ENCODE peak calls at places on chromosomes 2 and 18, in seven cellular contexts. X, R, U, K, S, V and F are unnamed samples.

GRCh38 chr2:30721241-30721640 is 86.0 kb downstream of the CAPN13 start:
- DNase-seq in X (no peak), R (no peak), U (no peak), K (no peak), S (no peak), V (no peak), F (no peak)

GRCh38 chr2:60530660-60531276 is 22.7 kb downstream of the BCL11A start:
- DNase-seq in X (no peak), R (peak; percentile 51), U (peak; percentile 67), K (no peak), S (peak; percentile 78), V (peak; percentile 95), F (no peak)

GRCh38 chr2:71291398-71291797 is 40.2 kb upstream of the ZNF638 start:
- DNase-seq in X (peak; percentile 58), R (no peak), U (no peak), K (no peak), S (no peak), V (no peak), F (no peak)

GRCh38 chr2:65317841-65318240 is 90.2 kb downstream of the ACTR2 start:
- DNase-seq in X (peak; percentile 15), R (no peak), U (no peak), K (no peak), S (no peak), V (no peak), F (no peak)

GRCh38 chr2:15801904-15802303 is 138.4 kb upstream of the MYCN start:
- DNase-seq in X (no peak), R (no peak), U (no peak), K (no peak), S (no peak), V (no peak), F (no peak)

GRCh38 chr18:24695168-24695567 is 234.7 kb downstream of the HRH4 start:
- DNase-seq in X (peak; percentile 8), R (no peak), U (no peak), K (no peak), S (no peak), V (peak; percentile 14), F (no peak)

GRCh38 chr2:68834737-68835136 is 36.5 kb downstream of the BMP10 start:
- DNase-seq in X (no peak), R (no peak), U (no peak), K (no peak), S (no peak), V (no peak), F (no peak)

GRCh38 chr2:57429821-57430220 is 616.8 kb upstream of the VRK2 start:
- DNase-seq in X (no peak), R (no peak), U (no peak), K (no peak), S (no peak), V (no peak), F (no peak)

GRCh38 chr2:200725620-200726019 is 86.1 kb upstream of the BZW1 start:
- DNase-seq in X (no peak), R (no peak), U (no peak), K (no peak), S (no peak), V (no peak), F (no peak)

GRCh38 chr2:25851740-25852503 is 26.4 kb downstream of the ASXL2 start:
- DNase-seq in X (peak; percentile 92), R (peak; percentile 91), U (peak; percentile 92), K (no peak), S (no peak), V (peak; percentile 74), F (no peak)

GRCh38 chr2:189407944-189408209 is 33.4 kb upstream of the WDR75 start:
- DNase-seq in X (no peak), R (no peak), U (no peak), K (no peak), S (no peak), V (no peak), F (no peak)
- H3K4me3 ChIP-seq in X (peak overlapping the region; percentile 60), R (no peak overlapping the region), U (no peak overlapping the region), K (no peak overlapping the region), S (peak overlapping the region; percentile 18), V (peak overlapping the region; percentile 0), F (no peak overlapping the region)

DNA sequence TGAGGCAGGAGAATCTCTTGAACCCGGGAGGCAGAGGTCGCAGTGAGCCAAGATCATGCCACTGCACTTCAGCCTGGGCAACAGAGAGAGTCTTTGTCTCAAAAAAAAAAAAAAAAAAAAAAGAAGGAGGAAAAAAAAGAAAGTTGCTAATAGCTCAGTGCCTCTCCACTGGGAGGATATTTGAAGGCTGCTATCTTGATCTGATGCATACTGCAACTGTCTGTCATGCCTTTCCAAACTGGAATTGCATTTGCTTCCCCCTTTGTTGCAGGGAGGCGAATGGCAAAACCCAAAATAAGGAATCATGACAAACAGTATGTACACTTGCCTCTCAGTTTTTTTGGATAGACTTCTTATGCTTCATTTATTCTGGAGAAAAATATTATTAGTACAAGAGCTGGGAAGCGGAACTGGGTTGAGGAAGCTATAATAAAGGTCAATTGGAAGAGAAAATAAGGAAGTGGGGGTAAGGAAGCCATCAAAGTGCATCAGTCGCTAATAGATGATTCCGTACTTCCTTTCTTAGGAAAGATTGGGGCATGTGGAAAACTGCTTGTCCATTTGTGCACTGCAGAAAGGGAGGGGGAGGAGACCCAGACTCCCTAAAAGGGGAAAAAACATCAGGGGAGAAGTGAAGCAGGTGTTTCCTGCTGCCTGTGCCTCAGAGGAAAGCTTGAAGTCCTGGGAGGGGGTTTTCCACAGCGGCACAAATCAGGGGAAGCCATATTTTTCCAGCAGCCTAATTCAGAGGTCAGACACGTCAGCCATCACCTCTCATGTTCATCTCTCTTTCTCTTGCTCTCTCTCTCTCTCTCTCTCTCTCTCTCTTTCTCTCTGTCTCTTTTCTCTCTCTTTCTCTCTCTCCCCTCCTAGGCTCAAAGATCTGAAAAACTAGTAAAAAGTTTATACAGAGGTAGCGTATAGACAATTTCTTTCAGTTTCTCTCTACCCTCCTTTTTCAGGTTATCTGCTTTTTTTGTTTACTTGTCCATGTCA is 301.4 kb upstream of the TNP1 start:
- DNase-seq in X (no peak), R (no peak), U (peak; percentile 23), K (no peak), S (no peak), V (no peak), F (no peak)
- H3K4me1 ChIP-seq in X (peaks cover 13% of the 10 kb centered on the region), R (peaks cover 9% of the 10 kb centered on the region), U (no peaks in the 10 kb centered on the region), K (peaks cover 62% of the 10 kb centered on the region), S (peaks cover 23% of the 10 kb centered on the region), V (no peaks in the 10 kb centered on the region), F (peaks cover 8% of the 10 kb centered on the region)

GRCh38 chr2:83844490-83844889 is 614.6 kb downstream of the SUCLG1 start:
- DNase-seq in X (no peak), R (no peak), U (no peak), K (no peak), S (no peak), V (no peak), F (no peak)
- H3K4me3 ChIP-seq in X (no peak overlapping the region), R (no peak overlapping the region), U (no peak overlapping the region), K (no peak overlapping the region), S (no peak overlapping the region), V (no peak overlapping the region), F (no peak overlapping the region)

GRCh38 chr2:233359823-233360222 is 5.5 kb downstream of the DGKD start:
- DNase-seq in X (no peak), R (no peak), U (no peak), K (no peak), S (no peak), V (no peak), F (no peak)

GRCh38 chr2:233362742-233363141 is 8.4 kb downstream of the DGKD start:
- DNase-seq in X (no peak), R (no peak), U (no peak), K (no peak), S (no peak), V (no peak), F (no peak)

GRCh38 chr2:233360771-233361176 is 6.5 kb downstream of the DGKD start:
- DNase-seq in X (no peak), R (no peak), U (no peak), K (no peak), S (no peak), V (peak; percentile 55), F (no peak)

GRCh38 chr2:233358864-233359386 is 4.6 kb downstream of the DGKD start:
- DNase-seq in X (no peak), R (no peak), U (no peak), K (no peak), S (no peak), V (no peak), F (no peak)

GRCh38 chr2:233361298-233361697 is 7.0 kb downstream of the DGKD start:
- DNase-seq in X (no peak), R (no peak), U (no peak), K (no peak), S (no peak), V (no peak), F (no peak)
- H3K4me1 ChIP-seq in X (no peaks in the 10 kb centered on the region), R (peaks cover under 1% of the 10 kb centered on the region), U (no peaks in the 10 kb centered on the region), K (peaks cover 4% of the 10 kb centered on the region), S (peaks cover 23% of the 10 kb centered on the region), V (peaks cover 6% of the 10 kb centered on the region), F (peaks cover 3% of the 10 kb centered on the region)

DNA sequence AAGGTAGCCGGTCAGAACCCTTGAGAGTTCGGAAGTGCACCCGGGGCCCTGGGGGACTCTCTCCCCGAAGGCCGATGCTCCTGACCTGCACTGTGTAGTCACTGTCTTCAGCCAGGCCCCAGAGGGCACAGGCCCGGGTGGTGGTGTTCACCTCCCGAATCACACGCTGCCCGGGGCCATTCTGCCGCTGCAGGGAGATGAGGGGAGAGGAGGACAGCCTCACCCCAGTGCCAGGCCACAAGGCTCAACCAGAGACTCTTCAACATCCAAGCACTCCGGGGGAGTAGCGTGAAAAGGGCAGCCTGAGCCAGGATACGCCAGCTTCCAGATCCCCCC is 1.1 kb downstream of the FNDC4 start:
- DNase-seq in X (no peak), R (no peak), U (no peak), K (no peak), S (no peak), V (no peak), F (no peak)
- H3K4me3 ChIP-seq in X (peak overlapping the region; percentile 75), R (peak overlapping the region; percentile 66), U (peak overlapping the region; percentile 49), K (peak overlapping the region; percentile 54), S (no peak overlapping the region), V (no peak overlapping the region), F (no peak overlapping the region)

GRCh38 chr2:58896600-58896999 is 655.5 kb upstream of the FANCL start:
- DNase-seq in X (peak; percentile 47), R (peak; percentile 62), U (peak; percentile 69), K (no peak), S (no peak), V (no peak), F (no peak)

GRCh38 chr2:58904091-58904490 is 663.0 kb upstream of the FANCL start:
- DNase-seq in X (no peak), R (no peak), U (no peak), K (no peak), S (no peak), V (no peak), F (no peak)

GRCh38 chr2:58899692-58900091 is 658.6 kb upstream of the FANCL start:
- DNase-seq in X (peak; percentile 79), R (peak; percentile 44), U (peak; percentile 64), K (no peak), S (no peak), V (no peak), F (no peak)

GRCh38 chr2:58903427-58903826 is 662.3 kb upstream of the FANCL start:
- DNase-seq in X (no peak), R (no peak), U (no peak), K (no peak), S (no peak), V (no peak), F (no peak)

GRCh38 chr2:58900664-58901063 is 659.5 kb upstream of the FANCL start:
- DNase-seq in X (no peak), R (no peak), U (no peak), K (no peak), S (no peak), V (no peak), F (no peak)
- H3K4me1 ChIP-seq in X (peaks cover 39% of the 10 kb centered on the region), R (peaks cover 20% of the 10 kb centered on the region), U (peaks cover 2% of the 10 kb centered on the region), K (no peaks in the 10 kb centered on the region), S (peaks cover 3% of the 10 kb centered on the region), V (no peaks in the 10 kb centered on the region), F (peaks cover 6% of the 10 kb centered on the region)